ENCODE peak calls at places on chromosomes 7 and 10, in nine cellular contexts. M, X, J, H, F, V, G, A and T are unnamed samples.

GRCh38 chr7:42082144-42082543 is 154.9 kb downstream of the GLI3 start:
- DNase-seq in X (no peak), A (no peak), G (no peak), H (no peak), F (no peak), V (peak), J (peak), M (no peak), T (no peak)

GRCh38 chr7:69598487-69599148 is 343 bp downstream of the AUTS2 start:
- DNase-seq in F (no peak), A (no peak), G (peak), J (peak), M (no peak), V (no peak), X (no peak), H (no peak), T (no peak)

GRCh38 chr10:44569193-44570091 is 184.5 kb upstream of the CXCL12 start:
- DNase-seq in A (no peak), V (peak), G (no peak), F (no peak), X (no peak), H (no peak), M (no peak), J (peak), T (peak)

GRCh38 chr7:129990403-129991192 is 37.8 kb upstream of the UBE2H start:
- DNase-seq in X (no peak), G (peak), H (no peak), J (no peak), M (no peak), A (no peak), V (peak), F (no peak), T (no peak)

GRCh38 chr7:156659961-156660360 is 19.4 kb downstream of the RNF32 start:
- DNase-seq in M (no peak), A (no peak), H (no peak), F (no peak), X (no peak), G (no peak), J (no peak), V (no peak), T (no peak)

GRCh38 chr10:8069627-8070026 is 15.1 kb downstream of the GATA3 start:
- DNase-seq in F (no peak), G (no peak), M (no peak), H (no peak), A (no peak), V (peak), J (peak), X (no peak), T (no peak)

GRCh38 chr10:86036544-86036831 is 330.1 kb downstream of the GRID1 start:
- DNase-seq in F (no peak), M (no peak), G (no peak), A (no peak), V (no peak), H (no peak), J (no peak), X (no peak), T (no peak)

GRCh38 chr10:111739160-111739712 is 444.3 kb downstream of the GPAM start:
- DNase-seq in M (no peak), V (no peak), G (no peak), J (no peak), A (no peak), F (no peak), X (no peak), H (no peak), T (no peak)

GRCh38 chr7:110119883-110120581 is 970.9 kb upstream of the LRRN3 start:
- DNase-seq in M (no peak), V (no peak), A (no peak), J (peak), H (no peak), G (no peak), F (no peak), X (no peak), T (no peak)